ENCODE peak calls at places on chromosomes 4 and X, in ten cellular contexts. E is AG04450, X is HL-60, Z is tibial nerve, P is HepG2, K is SK-N-SH, H is spleen, L is lower lobe of right lung, Y is tibial artery, I is kidney epithelial cell. F is an unnamed sample. For H3K27me3, the result is how much of the 10 kb centered on the place peaks cover.

GRCh38 chrX:103248553-103248952 is 6.4 kb downstream of the TCEAL8 start:
- DNase-seq in Z (no peak), E (no peak), H (no peak), Y (no peak), L (no peak), X (no peak), K (peak), P (no peak), I (no peak), F (peak)

GRCh38 chr4:25830545-25830944 is 32.2 kb downstream of the SEL1L3 start:
- DNase-seq in X (no peak), Z (no peak), Y (no peak), I (no peak), H (no peak), K (no peak), E (no peak), P (no peak), L (no peak), F (no peak)

GRCh38 chr4:17091104-17091503 is 192.7 kb upstream of the LDB2 start:
- DNase-seq in E (no peak), I (no peak), H (no peak), Y (no peak), P (no peak), L (no peak), X (no peak), K (no peak), Z (no peak), F (no peak)

GRCh38 chrX:76427560-76428242 is at the start of gene MAGEE1:
- DNase-seq in I (peak), X (peak), K (peak), H (peak), Z (peak), E (no peak), P (peak), L (peak), Y (peak), F (peak)

GRCh38 chr4:107519057-107519456 is 201.0 kb downstream of the PAPSS1 start:
- DNase-seq in K (peak), P (peak), H (no peak), Y (no peak), L (no peak), X (no peak), E (no peak), I (no peak), Z (no peak), F (no peak)

GRCh38 chrX:80876877-80877276 is 67.2 kb upstream of the BRWD3 start:
- DNase-seq in H (no peak), L (no peak), K (peak), X (no peak), P (peak), I (peak), E (no peak), Z (no peak), Y (no peak), F (peak)

GRCh38 chrX:15947648-15948317 is 93.2 kb upstream of the AP1S2 start:
- DNase-seq in K (no peak), Z (no peak), Y (no peak), X (no peak), P (no peak), H (no peak), I (no peak), L (no peak), E (peak), F (peak)

GRCh38 chrX:19864736-19865135 is 22.7 kb downstream of the SH3KBP1 start:
- DNase-seq in Y (no peak), K (no peak), X (no peak), I (no peak), L (no peak), P (no peak), Z (no peak), H (no peak), E (no peak), F (no peak)

GRCh38 chr4:2341261-2341841 is 77.1 kb downstream of the ZFYVE28 start:
- DNase-seq in Z (peak), I (no peak), L (no peak), P (no peak), Y (no peak), E (no peak), K (no peak), H (peak), X (no peak), F (no peak)

GRCh38 chr4:138460477-138460876 is 218.3 kb upstream of the SLC7A11 start:
- DNase-seq in E (no peak), L (no peak), X (no peak), Y (no peak), Z (no peak), H (no peak), I (no peak), P (no peak), K (no peak), F (peak)

GRCh38 chrX:153494541-153495361 is at the start of gene BGN:
- DNase-seq in X (no peak), Z (no peak), I (no peak), K (peak), L (no peak), H (no peak), E (no peak), Y (peak), P (peak), F (no peak)

GRCh38 chr4:87589531-87589930 is 18.8 kb upstream of the DSPP start:
- DNase-seq in L (no peak), P (no peak), X (no peak), H (no peak), K (no peak), E (peak), Y (no peak), Z (no peak), I (peak), F (no peak)

GRCh38 chr4:8278421-8279287 is 9.1 kb downstream of the HTRA3 start:
- DNase-seq in P (no peak), K (no peak), L (no peak), E (peak), Y (no peak), I (peak), Z (no peak), X (no peak), H (peak), F (no peak)

GRCh38 chrX:39453847-39454645 is 643.7 kb downstream of the BCOR start:
- DNase-seq in E (no peak), Y (no peak), K (no peak), L (no peak), P (no peak), I (no peak), H (no peak), X (no peak), Z (no peak), F (no peak)

GRCh38 chrX:39460491-39460890 is 637.3 kb downstream of the BCOR start:
- DNase-seq in K (no peak), X (no peak), I (no peak), H (no peak), Z (no peak), P (no peak), Y (no peak), E (no peak), L (no peak), F (no peak)

GRCh38 chrX:11273544-11273943 is 19.7 kb upstream of the AMELX start:
- DNase-seq in X (no peak), Z (no peak), I (no peak), H (no peak), E (no peak), L (no peak), Y (no peak), K (no peak), P (no peak), F (no peak)

GRCh38 chr4:68079918-68080317 is 49.8 kb downstream of the TMPRSS11F start:
- DNase-seq in P (no peak), I (no peak), E (no peak), K (no peak), X (no peak), L (no peak), Y (no peak), H (no peak), Z (no peak), F (no peak)

GRCh38 chr4:67892253-67892652 is 8.5 kb upstream of the TMPRSS11D start:
- DNase-seq in P (no peak), L (no peak), X (no peak), Z (no peak), E (no peak), Y (no peak), K (no peak), H (no peak), I (no peak), F (no peak)

GRCh38 chr4:183035726-183036415 is 63.2 kb upstream of the WWC2 start:
- DNase-seq in E (no peak), K (no peak), Y (no peak), P (no peak), L (no peak), I (no peak), Z (no peak), H (no peak), X (no peak), F (no peak)

GRCh38 chr4:189861101-189861500 is 79.6 kb upstream of the FRG1 start:
- DNase-seq in P (no peak), X (no peak), H (no peak), I (no peak), K (no peak), Z (no peak), E (no peak), L (no peak), Y (no peak), F (no peak)

GRCh38 chr4:22515145-22515887 is 550 bp downstream of the ADGRA3 start:
- DNase-seq in I (no peak), Y (peak), P (peak), H (peak), E (no peak), K (peak), Z (peak), X (no peak), L (peak), F (peak)

GRCh38 chr4:72312032-72312650 is 256.9 kb downstream of the ADAMTS3 start:
- DNase-seq in P (peak), Y (peak), Z (peak), X (no peak), I (no peak), H (no peak), E (peak), L (peak), K (no peak), F (peak)

GRCh38 chr4:1010522-1011021 is 854 bp upstream of the FGFRL1 start:
- DNase-seq in P (no peak), H (peak), I (no peak), K (no peak), L (peak), E (peak), Y (peak), X (peak), Z (peak), F (peak)

GRCh38 chr4:1008840-1009646 is 2.4 kb upstream of the FGFRL1 start:
- DNase-seq in Y (peak), K (no peak), I (no peak), P (no peak), X (no peak), Z (no peak), L (peak), E (no peak), H (peak), F (no peak)

GRCh38 chr4:1009647-1010521 is 1.5 kb upstream of the FGFRL1 start:
- DNase-seq in Z (peak), E (no peak), L (peak), Y (peak), H (peak), P (no peak), X (no peak), I (no peak), K (peak), F (peak)

GRCh38 chr4:1012031-1012739 is 759 bp downstream of the FGFRL1 start:
- DNase-seq in H (peak), X (peak), I (no peak), Z (peak), Y (no peak), P (peak), L (peak), K (peak), E (no peak), F (peak)

DNA sequence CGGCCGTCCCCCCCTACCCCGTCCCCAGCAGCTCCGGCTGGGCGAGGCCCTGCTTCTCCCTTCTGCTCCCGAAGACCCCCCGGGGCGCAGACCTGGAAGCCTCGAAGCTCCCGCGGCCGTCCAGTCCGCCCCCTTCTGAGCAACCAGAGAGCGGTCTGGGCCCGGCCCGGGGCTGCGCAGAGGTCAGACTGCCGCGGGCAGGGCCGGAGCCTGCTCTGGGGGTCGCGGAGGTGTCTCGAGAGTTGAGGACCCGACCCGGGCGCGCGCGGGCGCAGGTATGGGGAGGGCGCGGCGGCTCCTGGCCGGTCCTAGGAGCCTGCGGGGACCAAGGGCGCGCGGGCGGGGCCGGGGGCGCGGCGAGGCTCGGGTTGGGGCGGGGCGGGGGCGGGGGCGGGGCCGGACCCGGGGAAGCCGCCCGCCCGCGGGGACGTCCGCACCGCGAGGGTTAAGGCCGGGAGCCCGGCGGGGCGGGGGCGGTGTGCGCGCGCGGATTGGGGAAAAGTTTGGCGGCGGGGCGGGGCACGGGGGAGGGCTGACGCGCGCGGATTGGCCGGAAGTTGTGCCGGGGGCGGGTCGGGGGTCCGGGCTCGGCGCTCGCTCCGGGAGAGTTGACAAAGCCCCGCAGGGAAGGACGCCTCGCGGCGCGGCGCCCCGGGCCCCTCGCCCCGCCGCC is at the start of gene FGFRL1:
- DNase-seq in E (peak), I (no peak), X (peak), P (peak), K (peak), Z (peak), Y (peak), H (peak), L (peak), F (peak)
- H3K27me3 ChIP-seq in E (under half), I (under half), X (under half), P (under half), K (under half), Z (under half), Y (under half), H (under half), L (under half), F (under half)

GRCh38 chrX:133495464-133496391 is 80.4 kb upstream of the GPC4 start:
- DNase-seq in Z (peak), X (no peak), P (no peak), L (no peak), H (no peak), E (no peak), Y (peak), I (no peak), K (no peak), F (peak)
- H3K27me3 ChIP-seq in Z (under half), X (under half), P (under half), L (under half), H (under half), E (under half), Y (under half), I (under half), K (under half), F (under half)

GRCh38 chrX:110871839-110872238 is 76.2 kb upstream of the CHRDL1 start:
- DNase-seq in L (no peak), K (no peak), I (no peak), Y (no peak), Z (no peak), H (no peak), X (no peak), P (no peak), E (no peak), F (no peak)
- H3K27me3 ChIP-seq in L (under half), K (under half), I (under half), Y (under half), Z (under half), H (under half), X (under half), P (under half), E (under half), F (under half)

DNA sequence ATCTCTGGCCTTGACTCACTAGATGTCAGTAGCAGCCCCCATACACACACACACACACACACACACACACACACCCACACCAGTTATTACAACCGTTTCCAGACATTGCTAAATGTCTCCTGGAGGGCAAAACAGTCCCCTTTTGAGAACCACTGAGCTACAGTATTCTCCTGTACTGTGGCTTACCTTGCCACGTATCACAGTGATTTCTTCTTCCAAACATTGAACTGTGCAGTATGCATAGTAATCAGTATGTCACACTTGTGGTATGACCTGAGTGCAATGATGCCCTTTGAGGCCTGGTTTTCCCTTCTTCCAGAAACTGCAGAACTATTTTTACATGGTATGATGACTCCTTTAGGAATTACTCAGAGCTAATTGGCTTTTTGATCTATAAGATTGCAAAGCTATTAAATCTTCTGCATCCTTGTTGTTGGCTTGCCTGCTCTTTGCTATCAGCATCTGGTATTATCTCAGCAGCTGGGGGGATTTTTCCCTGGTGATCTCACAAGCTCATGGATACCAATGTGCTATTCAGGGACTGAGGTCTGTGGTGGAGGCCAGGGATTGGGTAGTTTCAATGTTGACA is 3.6 kb upstream of the THOC2 start:
- DNase-seq in Y (no peak), H (no peak), I (no peak), E (peak), Z (no peak), P (no peak), K (peak), L (no peak), X (no peak), F (no peak)
- H3K27me3 ChIP-seq in Y (under half), H (under half), I (under half), E (under half), Z (under half), P (under half), K (under half), L (under half), X (under half), F (under half)

DNA sequence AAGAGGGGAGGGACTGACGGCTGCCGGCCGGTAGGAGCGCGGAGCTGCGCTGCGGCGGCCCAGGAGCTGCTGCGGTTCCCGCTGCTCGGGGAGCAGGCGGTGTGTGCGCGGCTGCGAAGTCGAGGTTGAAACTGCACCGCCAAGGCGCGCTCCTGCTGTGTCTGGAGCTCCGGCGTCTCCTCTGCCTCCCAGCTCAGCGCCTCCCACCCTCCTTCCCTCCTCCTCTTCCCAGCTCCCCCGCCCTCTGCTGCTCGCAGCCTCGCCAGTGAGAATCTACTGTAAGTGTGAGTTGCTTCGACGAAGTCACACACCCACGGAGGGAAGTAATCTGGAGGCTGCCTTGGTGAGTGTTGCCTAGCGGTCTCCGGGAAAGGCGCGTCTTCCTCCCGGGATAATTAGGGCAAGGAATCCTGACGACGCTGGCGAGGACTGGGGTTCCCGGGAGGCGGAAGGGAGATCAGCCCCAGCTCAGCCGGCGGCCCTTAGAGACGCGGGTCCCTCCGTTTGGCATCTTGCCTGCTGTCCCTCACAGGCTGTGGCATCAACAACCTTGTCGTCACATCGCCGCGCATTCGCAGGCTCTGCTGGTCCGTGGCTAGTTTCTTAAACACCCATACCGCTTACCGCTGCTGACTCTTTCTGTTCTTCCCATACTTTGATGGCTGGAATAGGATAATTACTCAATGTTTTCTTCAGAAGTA is at the start of gene EPHA5:
- DNase-seq in K (peak), Z (peak), Y (peak), X (no peak), E (peak), L (peak), P (peak), I (peak), H (peak), F (peak)
- H3K27me3 ChIP-seq in K (half or more), Z (under half), Y (under half), X (under half), E (under half), L (half or more), P (under half), I (under half), H (under half), F (under half)

GRCh38 chrX:53374222-53374820 is 48.1 kb downstream of the SMC1A start:
- DNase-seq in I (no peak), X (peak), H (no peak), Z (no peak), L (no peak), K (no peak), P (no peak), E (no peak), Y (no peak), F (no peak)

GRCh38 chrX:53379008-53379710 is 43.3 kb downstream of the SMC1A start:
- DNase-seq in H (no peak), Z (no peak), K (no peak), P (no peak), Y (no peak), L (no peak), I (no peak), X (no peak), E (no peak), F (no peak)

GRCh38 chrX:53379747-53380146 is 42.7 kb downstream of the SMC1A start:
- DNase-seq in P (no peak), Y (no peak), Z (no peak), K (no peak), H (no peak), I (no peak), E (no peak), X (no peak), L (no peak), F (no peak)

GRCh38 chrX:53374923-53375322 is 47.5 kb downstream of the SMC1A start:
- DNase-seq in Z (no peak), P (no peak), E (no peak), L (no peak), H (no peak), K (no peak), Y (no peak), I (no peak), X (no peak), F (no peak)

GRCh38 chrX:53377464-53377863 is 45.0 kb downstream of the SMC1A start:
- DNase-seq in L (no peak), Y (no peak), Z (no peak), K (no peak), I (no peak), P (no peak), X (no peak), H (no peak), E (no peak), F (no peak)
- H3K27me3 ChIP-seq in L (under half), Y (under half), Z (under half), K (under half), I (under half), P (under half), X (under half), H (under half), E (under half), F (under half)

GRCh38 chrX:137547291-137547690 is 18.6 kb upstream of the ZIC3 start:
- DNase-seq in K (no peak), L (no peak), P (no peak), Z (no peak), X (no peak), I (no peak), H (no peak), E (no peak), Y (no peak), F (no peak)

GRCh38 chrX:137545711-137546651 is 19.9 kb upstream of the ZIC3 start:
- DNase-seq in H (no peak), E (no peak), Z (no peak), P (no peak), L (no peak), X (no peak), Y (no peak), I (no peak), K (no peak), F (no peak)

GRCh38 chrX:137549073-137549472 is 16.9 kb upstream of the ZIC3 start:
- DNase-seq in K (no peak), P (no peak), X (no peak), Y (no peak), Z (no peak), I (no peak), E (no peak), H (no peak), L (no peak), F (no peak)

GRCh38 chrX:137549846-137550534 is 15.9 kb upstream of the ZIC3 start:
- DNase-seq in L (no peak), E (no peak), X (no peak), Z (no peak), Y (no peak), P (no peak), K (no peak), H (no peak), I (no peak), F (no peak)

GRCh38 chrX:137548261-137548660 is 17.7 kb upstream of the ZIC3 start:
- DNase-seq in K (no peak), P (no peak), X (no peak), H (no peak), I (no peak), L (no peak), Z (no peak), Y (no peak), E (no peak), F (no peak)
- H3K27me3 ChIP-seq in K (under half), P (under half), X (under half), H (under half), I (under half), L (half or more), Z (half or more), Y (half or more), E (under half), F (under half)

F was measured in small intestine.